ENCODE peak calls at places on chromosomes 5 and 9, in four cellular contexts. One of them, this sample, is unnamed.

GRCh38 chr5:173123416-173123815 is 20.9 kb upstream of the BNIP1 start:
- DNase-seq in mesendoderm: no peak
- DNase-seq in IMR-90: peak
- DNase-seq in mesenchymal stem cell: peak
- DNase-seq in this sample: no peak

GRCh38 chr5:124801551-124801950 is 55.1 kb upstream of the ZNF608 start:
- DNase-seq in mesenchymal stem cell: no peak
- DNase-seq in mesendoderm: no peak
- DNase-seq in IMR-90: no peak
- DNase-seq in this sample: no peak

GRCh38 chr9:92561374-92562329 is 25.9 kb upstream of the ECM2 start:
- DNase-seq in mesendoderm: no peak
- DNase-seq in IMR-90: peak
- DNase-seq in mesenchymal stem cell: peak
- DNase-seq in this sample: no peak

GRCh38 chr9:115305543-115305942 is 187.6 kb upstream of the TNC start:
- DNase-seq in IMR-90: no peak
- DNase-seq in mesenchymal stem cell: peak
- DNase-seq in mesendoderm: no peak
- DNase-seq in this sample: no peak

GRCh38 chr9:7105095-7105494 is 347.3 kb downstream of the KDM4C start:
- DNase-seq in mesendoderm: no peak
- DNase-seq in mesenchymal stem cell: no peak
- DNase-seq in IMR-90: no peak
- DNase-seq in this sample: no peak

GRCh38 chr9:76218868-76219462 is 175.3 kb downstream of the RFK start:
- DNase-seq in mesendoderm: peak
- DNase-seq in IMR-90: no peak
- DNase-seq in mesenchymal stem cell: no peak
- DNase-seq in this sample: peak

GRCh38 chr5:96976-97640 is 5.1 kb downstream of the PLEKHG4B start:
- DNase-seq in IMR-90: no peak
- DNase-seq in mesenchymal stem cell: no peak
- DNase-seq in mesendoderm: no peak
- DNase-seq in this sample: no peak

GRCh38 chr9:113599647-113600476 is 136.3 kb downstream of the RGS3 start:
- DNase-seq in IMR-90: peak
- DNase-seq in mesendoderm: peak
- DNase-seq in mesenchymal stem cell: peak
- DNase-seq in this sample: no peak

GRCh38 chr5:1174122-1174936 is 27.1 kb upstream of the SLC6A19 start:
- DNase-seq in mesendoderm: peak
- DNase-seq in mesenchymal stem cell: peak
- DNase-seq in IMR-90: peak
- DNase-seq in this sample: peak

GRCh38 chr9:13900449-13900848 is 413.5 kb downstream of the NFIB start:
- DNase-seq in IMR-90: no peak
- DNase-seq in mesenchymal stem cell: no peak
- DNase-seq in mesendoderm: no peak
- DNase-seq in this sample: peak

GRCh38 chr9:4704129-4704528 is 24.8 kb downstream of the CDC37L1 start:
- DNase-seq in mesendoderm: no peak
- DNase-seq in mesenchymal stem cell: no peak
- DNase-seq in IMR-90: peak
- DNase-seq in this sample: no peak

GRCh38 chr5:167861134-167861930 is 430.1 kb upstream of the WWC1 start:
- DNase-seq in mesendoderm: peak
- DNase-seq in IMR-90: no peak
- DNase-seq in mesenchymal stem cell: peak
- DNase-seq in this sample: no peak

GRCh38 chr5:115296130-115296997 is at the start of gene CCDC112:
- DNase-seq in mesenchymal stem cell: peak
- DNase-seq in mesendoderm: peak
- DNase-seq in IMR-90: peak
- DNase-seq in this sample: peak

GRCh38 chr9:128498911-128499310 is 5.6 kb upstream of the GLE1 start:
- DNase-seq in IMR-90: no peak
- DNase-seq in mesenchymal stem cell: no peak
- DNase-seq in mesendoderm: no peak
- DNase-seq in this sample: no peak

GRCh38 chr5:108101105-108101504 is 280.8 kb downstream of the FBXL17 start:
- DNase-seq in mesendoderm: no peak
- DNase-seq in IMR-90: no peak
- DNase-seq in mesenchymal stem cell: no peak
- DNase-seq in this sample: no peak

GRCh38 chr9:101030022-101030391 is 1.5 kb downstream of the PLPPR1 start:
- DNase-seq in IMR-90: no peak
- DNase-seq in mesendoderm: no peak
- DNase-seq in mesenchymal stem cell: no peak
- DNase-seq in this sample: no peak

GRCh38 chr5:89342106-89342876 is 459.3 kb upstream of the MEF2C start:
- DNase-seq in IMR-90: peak
- DNase-seq in mesenchymal stem cell: peak
- DNase-seq in mesendoderm: no peak
- DNase-seq in this sample: no peak

GRCh38 chr5:9622891-9623547 is 7.1 kb downstream of the TAS2R1 start:
- DNase-seq in mesenchymal stem cell: peak
- DNase-seq in mesendoderm: no peak
- DNase-seq in IMR-90: peak
- DNase-seq in this sample: no peak

GRCh38 chr5:135481908-135482307 is 29.8 kb upstream of the TIFAB start:
- DNase-seq in mesenchymal stem cell: no peak
- DNase-seq in mesendoderm: no peak
- DNase-seq in IMR-90: no peak
- DNase-seq in this sample: no peak

GRCh38 chr5:151904921-151905320 is 19.7 kb downstream of the GLRA1 start:
- DNase-seq in mesenchymal stem cell: no peak
- DNase-seq in mesendoderm: no peak
- DNase-seq in IMR-90: no peak
- DNase-seq in this sample: no peak

GRCh38 chr5:113214026-113214425 is 220.8 kb downstream of the TSSK1B start:
- DNase-seq in mesendoderm: no peak
- DNase-seq in IMR-90: no peak
- DNase-seq in mesenchymal stem cell: no peak
- DNase-seq in this sample: no peak

GRCh38 chr5:35136386-35136785 is 88.6 kb upstream of the AGXT2 start:
- DNase-seq in mesenchymal stem cell: peak
- DNase-seq in IMR-90: peak
- DNase-seq in mesendoderm: peak
- DNase-seq in this sample: peak

GRCh38 chr5:32543291-32543690 is 42.1 kb upstream of the SUB1 start:
- DNase-seq in mesenchymal stem cell: no peak
- DNase-seq in IMR-90: no peak
- DNase-seq in mesendoderm: no peak
- DNase-seq in this sample: peak

GRCh38 chr5:12162863-12163262 is 258.6 kb upstream of the CTNND2 start:
- DNase-seq in IMR-90: no peak
- DNase-seq in mesendoderm: no peak
- DNase-seq in mesenchymal stem cell: no peak
- DNase-seq in this sample: no peak

GRCh38 chr5:60196382-60197113 is 303.0 kb upstream of the PDE4D start:
- DNase-seq in IMR-90: peak
- DNase-seq in mesendoderm: peak
- DNase-seq in mesenchymal stem cell: peak
- DNase-seq in this sample: peak

GRCh38 chr9:115395511-115396021 is 277.6 kb upstream of the TNC start:
- DNase-seq in mesenchymal stem cell: peak
- DNase-seq in mesendoderm: peak
- DNase-seq in IMR-90: peak
- DNase-seq in this sample: no peak

GRCh38 chr9:109482391-109482916 is 15.7 kb downstream of the PTPN3 start:
- DNase-seq in IMR-90: no peak
- DNase-seq in mesendoderm: no peak
- DNase-seq in mesenchymal stem cell: no peak
- DNase-seq in this sample: no peak

GRCh38 chr5:2729189-2729588 is 22.3 kb downstream of the IRX2 start:
- DNase-seq in IMR-90: no peak
- DNase-seq in mesendoderm: no peak
- DNase-seq in mesenchymal stem cell: no peak
- DNase-seq in this sample: no peak

GRCh38 chr5:31237159-31237558 is 43.7 kb downstream of the CDH6 start:
- DNase-seq in mesendoderm: peak
- DNase-seq in mesenchymal stem cell: no peak
- DNase-seq in IMR-90: peak
- DNase-seq in this sample: no peak

GRCh38 chr9:31210982-31211570 is 1173.4 kb upstream of the ACO1 start:
- DNase-seq in mesenchymal stem cell: peak
- DNase-seq in mesendoderm: peak
- DNase-seq in IMR-90: no peak
- DNase-seq in this sample: no peak

GRCh38 chr9:88645869-88646204 is 110.9 kb downstream of the NXNL2 start:
- DNase-seq in mesenchymal stem cell: no peak
- DNase-seq in mesendoderm: no peak
- DNase-seq in IMR-90: no peak
- DNase-seq in this sample: no peak

GRCh38 chr5:174910245-174910737 is 185.9 kb downstream of the MSX2 start:
- DNase-seq in IMR-90: peak
- DNase-seq in mesenchymal stem cell: peak
- DNase-seq in mesendoderm: peak
- DNase-seq in this sample: peak

GRCh38 chr5:159826351-159827222 is 89.7 kb upstream of the ADRA1B start:
- DNase-seq in IMR-90: peak
- DNase-seq in mesenchymal stem cell: peak
- DNase-seq in mesendoderm: peak
- DNase-seq in this sample: peak

GRCh38 chr9:136566899-136567298 is 21.1 kb upstream of the NOTCH1 start:
- DNase-seq in IMR-90: no peak
- DNase-seq in mesendoderm: no peak
- DNase-seq in mesenchymal stem cell: no peak
- DNase-seq in this sample: no peak
- H2BK5ac ChIP-seq in IMR-90: no peak
- H2BK5ac ChIP-seq in mesendoderm: peak
- H2BK5ac ChIP-seq in mesenchymal stem cell: no peak
- H2BK5ac ChIP-seq in this sample: no peak

GRCh38 chr9:135165003-135165711 is 77.7 kb downstream of the OLFM1 start:
- DNase-seq in IMR-90: no peak
- DNase-seq in mesenchymal stem cell: no peak
- DNase-seq in mesendoderm: no peak
- DNase-seq in this sample: no peak

GRCh38 chr9:135166566-135166965 is 79.1 kb downstream of the OLFM1 start:
- DNase-seq in mesenchymal stem cell: no peak
- DNase-seq in IMR-90: no peak
- DNase-seq in mesendoderm: no peak
- DNase-seq in this sample: no peak

GRCh38 chr9:135167356-135167755 is 79.9 kb downstream of the OLFM1 start:
- DNase-seq in IMR-90: no peak
- DNase-seq in mesendoderm: no peak
- DNase-seq in mesenchymal stem cell: no peak
- DNase-seq in this sample: no peak

GRCh38 chr9:135164036-135164435 is 76.6 kb downstream of the OLFM1 start:
- DNase-seq in mesenchymal stem cell: no peak
- DNase-seq in mesendoderm: no peak
- DNase-seq in IMR-90: no peak
- DNase-seq in this sample: no peak

DNA sequence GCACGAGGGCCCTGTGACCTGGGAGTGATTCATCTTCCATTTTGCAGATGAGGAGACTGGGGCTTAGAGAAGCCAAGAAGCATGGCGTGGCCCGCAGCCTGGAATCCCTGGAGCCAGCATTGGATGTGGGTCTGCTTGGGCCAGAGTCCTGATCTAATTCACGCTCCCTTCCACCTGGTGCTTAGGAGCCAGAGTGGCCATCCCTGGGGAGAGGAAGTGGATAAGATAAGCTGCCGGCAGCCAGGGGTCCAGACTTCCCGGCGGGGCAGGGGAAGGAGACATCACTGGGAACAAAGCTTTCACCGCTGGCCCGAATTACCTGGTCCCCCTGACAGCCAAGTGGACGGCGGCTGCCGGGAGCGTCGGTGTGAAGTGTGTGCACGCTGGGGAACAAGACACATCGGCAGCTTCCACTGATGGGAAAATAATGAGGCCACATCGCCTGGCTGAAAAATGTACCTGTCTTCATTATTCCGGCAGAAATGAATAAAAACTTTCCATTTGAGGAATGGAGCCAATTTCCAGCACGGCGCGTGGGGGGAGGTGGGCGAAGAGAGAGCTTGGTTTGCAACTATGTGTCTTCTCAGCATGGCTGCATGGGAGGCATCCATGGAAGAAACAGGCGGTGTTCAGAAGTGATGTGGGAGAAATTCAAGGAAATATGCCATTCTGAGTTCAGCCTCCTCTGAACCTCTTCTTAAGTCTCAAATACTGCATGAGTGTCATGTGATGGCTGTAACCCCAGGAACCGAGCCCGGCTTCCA is 78.5 kb downstream of the OLFM1 start:
- DNase-seq in mesenchymal stem cell: no peak
- DNase-seq in IMR-90: no peak
- DNase-seq in mesendoderm: peak
- DNase-seq in this sample: no peak
- H2BK5ac ChIP-seq in mesenchymal stem cell: no peak
- H2BK5ac ChIP-seq in IMR-90: no peak
- H2BK5ac ChIP-seq in mesendoderm: peak
- H2BK5ac ChIP-seq in this sample: no peak

GRCh38 chr5:143093452-143094086 is 309.9 kb downstream of the NR3C1 start:
- DNase-seq in mesendoderm: no peak
- DNase-seq in IMR-90: no peak
- DNase-seq in mesenchymal stem cell: no peak
- DNase-seq in this sample: no peak

DNA sequence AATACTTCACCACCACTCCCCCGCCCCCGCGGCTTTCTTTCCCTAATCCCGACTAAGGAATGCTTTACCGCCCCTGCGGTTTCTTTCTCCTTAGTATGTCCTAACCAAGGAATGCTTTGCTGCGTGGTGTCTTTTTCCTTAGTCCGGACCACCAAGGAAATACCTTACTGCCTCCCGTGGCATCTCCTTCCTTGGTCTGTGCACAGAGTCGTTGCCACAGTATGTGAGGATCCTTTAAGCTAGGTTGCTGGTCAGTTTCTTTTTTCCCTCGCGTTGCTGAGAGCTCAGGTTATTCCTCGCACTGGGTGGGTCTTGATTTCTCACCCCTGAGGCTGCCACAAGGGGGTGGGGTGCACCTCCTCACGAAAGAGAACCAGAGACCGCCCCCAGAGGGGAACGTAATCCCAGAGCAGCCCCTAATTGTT is 309.4 kb downstream of the NR3C1 start:
- DNase-seq in mesendoderm: peak
- DNase-seq in mesenchymal stem cell: peak
- DNase-seq in IMR-90: peak
- DNase-seq in this sample: peak
- H2BK5ac ChIP-seq in mesendoderm: peak
- H2BK5ac ChIP-seq in mesenchymal stem cell: peak
- H2BK5ac ChIP-seq in IMR-90: no peak
- H2BK5ac ChIP-seq in this sample: no peak

GRCh38 chr5:139814191-139814601 is 18.6 kb downstream of the PSD2 start:
- DNase-seq in IMR-90: no peak
- DNase-seq in mesendoderm: no peak
- DNase-seq in mesenchymal stem cell: no peak
- DNase-seq in this sample: no peak
- H2BK5ac ChIP-seq in IMR-90: no peak
- H2BK5ac ChIP-seq in mesendoderm: no peak
- H2BK5ac ChIP-seq in mesenchymal stem cell: no peak
- H2BK5ac ChIP-seq in this sample: no peak

GRCh38 chr5:171934586-171934985 is 71.9 kb downstream of the FBXW11 start:
- DNase-seq in mesendoderm: no peak
- DNase-seq in mesenchymal stem cell: no peak
- DNase-seq in IMR-90: no peak
- DNase-seq in this sample: no peak

GRCh38 chr5:171937351-171937750 is 69.1 kb downstream of the FBXW11 start:
- DNase-seq in mesenchymal stem cell: no peak
- DNase-seq in IMR-90: no peak
- DNase-seq in mesendoderm: no peak
- DNase-seq in this sample: no peak

GRCh38 chr5:171938358-171938757 is 68.1 kb downstream of the FBXW11 start:
- DNase-seq in mesendoderm: no peak
- DNase-seq in mesenchymal stem cell: no peak
- DNase-seq in IMR-90: no peak
- DNase-seq in this sample: no peak
- H2BK5ac ChIP-seq in mesendoderm: no peak
- H2BK5ac ChIP-seq in mesenchymal stem cell: no peak
- H2BK5ac ChIP-seq in IMR-90: no peak
- H2BK5ac ChIP-seq in this sample: no peak

This sample was measured in trophoblast cell.